ENCODE peak calls at places on chromosomes 2 and 18, in nine cellular contexts. One of them, this sample, is unnamed.

GRCh38 chr2:137002911-137003310 is 237.6 kb downstream of the THSD7B start:
- DNase-seq in IMR-90: no peak
- DNase-seq in testis: no peak
- DNase-seq in ovary: no peak
- DNase-seq in K562: no peak
- DNase-seq in esophagus squamous epithelium: no peak
- DNase-seq in upper lobe of left lung: no peak
- DNase-seq in Peyer's patch: no peak
- DNase-seq in transverse colon: no peak
- DNase-seq in this sample: no peak

GRCh38 chr18:45690975-45691815 is 32.8 kb upstream of the SLC14A1 start:
- DNase-seq in transverse colon: peak; percentile 79
- DNase-seq in upper lobe of left lung: no peak
- DNase-seq in Peyer's patch: peak; percentile 72
- DNase-seq in ovary: peak; percentile 78
- DNase-seq in esophagus squamous epithelium: peak; percentile 2
- DNase-seq in K562: peak; percentile 79
- DNase-seq in testis: peak; percentile 87
- DNase-seq in IMR-90: peak; percentile 76
- DNase-seq in this sample: peak; percentile 82

GRCh38 chr2:45872211-45872610 is 220.7 kb downstream of the PRKCE start:
- DNase-seq in esophagus squamous epithelium: no peak
- DNase-seq in transverse colon: no peak
- DNase-seq in IMR-90: peak; percentile 55
- DNase-seq in upper lobe of left lung: no peak
- DNase-seq in testis: peak; percentile 83
- DNase-seq in ovary: no peak
- DNase-seq in K562: no peak
- DNase-seq in Peyer's patch: no peak
- DNase-seq in this sample: no peak

GRCh38 chr18:42222557-42222956 is 267.5 kb downstream of the PIK3C3 start:
- DNase-seq in ovary: no peak
- DNase-seq in esophagus squamous epithelium: no peak
- DNase-seq in upper lobe of left lung: no peak
- DNase-seq in IMR-90: no peak
- DNase-seq in testis: no peak
- DNase-seq in Peyer's patch: no peak
- DNase-seq in K562: no peak
- DNase-seq in transverse colon: no peak
- DNase-seq in this sample: no peak

GRCh38 chr2:168166902-168167510 is 80.4 kb downstream of the STK39 start:
- DNase-seq in K562: no peak
- DNase-seq in IMR-90: peak; percentile 78
- DNase-seq in testis: no peak
- DNase-seq in esophagus squamous epithelium: no peak
- DNase-seq in Peyer's patch: no peak
- DNase-seq in ovary: no peak
- DNase-seq in upper lobe of left lung: no peak
- DNase-seq in transverse colon: no peak
- DNase-seq in this sample: no peak

GRCh38 chr2:102932521-102932920 is 170.7 kb downstream of the TMEM182 start:
- DNase-seq in K562: no peak
- DNase-seq in testis: no peak
- DNase-seq in Peyer's patch: no peak
- DNase-seq in IMR-90: no peak
- DNase-seq in transverse colon: no peak
- DNase-seq in esophagus squamous epithelium: no peak
- DNase-seq in upper lobe of left lung: no peak
- DNase-seq in ovary: no peak
- DNase-seq in this sample: no peak

GRCh38 chr2:120949027-120949956 is 213.6 kb downstream of the GLI2 start:
- DNase-seq in IMR-90: no peak
- DNase-seq in K562: peak; percentile 19
- DNase-seq in ovary: no peak
- DNase-seq in transverse colon: no peak
- DNase-seq in esophagus squamous epithelium: no peak
- DNase-seq in testis: no peak
- DNase-seq in Peyer's patch: no peak
- DNase-seq in upper lobe of left lung: no peak
- DNase-seq in this sample: no peak

GRCh38 chr2:45777996-45778719 is 126.7 kb downstream of the PRKCE start:
- DNase-seq in upper lobe of left lung: no peak
- DNase-seq in esophagus squamous epithelium: no peak
- DNase-seq in K562: no peak
- DNase-seq in testis: no peak
- DNase-seq in IMR-90: no peak
- DNase-seq in transverse colon: no peak
- DNase-seq in ovary: no peak
- DNase-seq in Peyer's patch: no peak
- DNase-seq in this sample: no peak

GRCh38 chr18:28771849-28772248 is 594.9 kb upstream of the CDH2 start:
- DNase-seq in transverse colon: no peak
- DNase-seq in testis: no peak
- DNase-seq in Peyer's patch: no peak
- DNase-seq in esophagus squamous epithelium: no peak
- DNase-seq in upper lobe of left lung: no peak
- DNase-seq in K562: no peak
- DNase-seq in IMR-90: peak; percentile 6
- DNase-seq in ovary: no peak
- DNase-seq in this sample: no peak

GRCh38 chr2:190843874-190844699 is 36.5 kb upstream of the GLS start:
- DNase-seq in testis: no peak
- DNase-seq in IMR-90: peak; percentile 69
- DNase-seq in K562: no peak
- DNase-seq in upper lobe of left lung: no peak
- DNase-seq in transverse colon: no peak
- DNase-seq in ovary: no peak
- DNase-seq in esophagus squamous epithelium: no peak
- DNase-seq in Peyer's patch: no peak
- DNase-seq in this sample: no peak

GRCh38 chr2:120978359-120979050 is 242.8 kb downstream of the GLI2 start:
- DNase-seq in transverse colon: no peak
- DNase-seq in testis: no peak
- DNase-seq in ovary: no peak
- DNase-seq in esophagus squamous epithelium: no peak
- DNase-seq in K562: no peak
- DNase-seq in Peyer's patch: no peak
- DNase-seq in upper lobe of left lung: peak; percentile 70
- DNase-seq in IMR-90: peak; percentile 27
- DNase-seq in this sample: no peak

GRCh38 chr2:22807876-22808275 is 577.1 kb upstream of the KLHL29 start:
- DNase-seq in K562: no peak
- DNase-seq in testis: no peak
- DNase-seq in IMR-90: no peak
- DNase-seq in upper lobe of left lung: no peak
- DNase-seq in transverse colon: no peak
- DNase-seq in ovary: no peak
- DNase-seq in esophagus squamous epithelium: no peak
- DNase-seq in Peyer's patch: no peak
- DNase-seq in this sample: no peak

GRCh38 chr2:217875556-217876252 is 127.1 kb downstream of the TNS1 start:
- DNase-seq in esophagus squamous epithelium: no peak
- DNase-seq in upper lobe of left lung: no peak
- DNase-seq in K562: no peak
- DNase-seq in transverse colon: no peak
- DNase-seq in IMR-90: peak; percentile 57
- DNase-seq in testis: no peak
- DNase-seq in Peyer's patch: no peak
- DNase-seq in ovary: no peak
- DNase-seq in this sample: no peak

GRCh38 chr2:217877866-217878265 is 124.9 kb downstream of the TNS1 start:
- DNase-seq in transverse colon: no peak
- DNase-seq in ovary: no peak
- DNase-seq in Peyer's patch: no peak
- DNase-seq in testis: no peak
- DNase-seq in esophagus squamous epithelium: no peak
- DNase-seq in IMR-90: no peak
- DNase-seq in upper lobe of left lung: no peak
- DNase-seq in K562: no peak
- DNase-seq in this sample: no peak

GRCh38 chr2:217875138-217875537 is 127.7 kb downstream of the TNS1 start:
- DNase-seq in Peyer's patch: no peak
- DNase-seq in transverse colon: no peak
- DNase-seq in ovary: no peak
- DNase-seq in esophagus squamous epithelium: no peak
- DNase-seq in IMR-90: no peak
- DNase-seq in K562: no peak
- DNase-seq in testis: no peak
- DNase-seq in upper lobe of left lung: no peak
- DNase-seq in this sample: no peak

GRCh38 chr2:217878865-217879595 is 123.8 kb downstream of the TNS1 start:
- DNase-seq in IMR-90: no peak
- DNase-seq in ovary: peak; percentile 76
- DNase-seq in K562: peak; percentile 14
- DNase-seq in upper lobe of left lung: no peak
- DNase-seq in transverse colon: no peak
- DNase-seq in esophagus squamous epithelium: no peak
- DNase-seq in Peyer's patch: no peak
- DNase-seq in testis: no peak
- DNase-seq in this sample: no peak

DNA sequence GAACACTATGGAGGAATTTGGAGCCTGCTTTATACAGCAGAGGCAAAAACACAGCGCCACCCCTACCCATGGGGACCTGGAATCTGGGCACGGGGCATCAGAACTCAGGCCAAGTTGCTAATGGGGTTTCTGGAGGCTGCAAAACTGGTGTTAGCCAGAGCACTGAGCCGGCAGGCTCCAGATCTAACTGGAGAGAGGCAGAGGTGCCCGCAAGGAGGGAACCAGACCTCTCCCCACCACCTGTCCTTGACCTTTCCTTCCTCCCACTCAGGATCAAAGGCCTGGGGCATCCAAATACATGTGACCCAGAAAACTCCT is 126.6 kb downstream of the TNS1 start:
- DNase-seq in IMR-90: no peak
- DNase-seq in ovary: no peak
- DNase-seq in testis: no peak
- DNase-seq in K562: no peak
- DNase-seq in esophagus squamous epithelium: no peak
- DNase-seq in upper lobe of left lung: no peak
- DNase-seq in transverse colon: no peak
- DNase-seq in Peyer's patch: no peak
- DNase-seq in this sample: no peak
- H3K27ac ChIP-seq in IMR-90: no peak overlapping the region
- H3K27ac ChIP-seq in ovary: no peak overlapping the region
- H3K27ac ChIP-seq in testis: peak overlapping the region; percentile 45
- H3K27ac ChIP-seq in K562: no peak overlapping the region
- H3K27ac ChIP-seq in esophagus squamous epithelium: peak overlapping the region; percentile 14
- H3K27ac ChIP-seq in upper lobe of left lung: peak overlapping the region; percentile 6
- H3K27ac ChIP-seq in transverse colon: peak overlapping the region; percentile 38
- H3K27ac ChIP-seq in Peyer's patch: no peak overlapping the region
- H3K27ac ChIP-seq in this sample: peak overlapping the region; percentile 71

DNA sequence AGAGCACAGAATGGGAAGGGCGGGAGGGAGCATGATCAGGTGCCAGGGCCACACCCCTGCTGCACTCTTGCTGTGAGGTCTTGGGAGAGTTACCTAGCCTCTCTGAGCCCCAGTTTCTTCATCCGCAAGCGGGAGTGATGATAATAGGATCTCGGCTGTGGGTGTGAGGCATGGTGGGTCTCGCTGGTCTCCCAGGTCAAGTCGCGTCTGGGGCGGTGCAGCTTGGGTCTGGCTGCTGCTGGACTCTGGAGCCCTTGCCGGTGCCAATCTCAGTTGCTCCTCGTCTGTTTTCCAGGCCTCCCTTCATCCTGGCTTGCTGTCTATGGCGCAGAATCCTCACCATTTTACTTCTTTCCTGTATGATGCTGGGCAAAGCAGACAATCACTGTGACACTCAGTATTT is 130.3 kb upstream of the RAB12 start:
- DNase-seq in K562: no peak
- DNase-seq in transverse colon: no peak
- DNase-seq in upper lobe of left lung: peak; percentile 40
- DNase-seq in testis: no peak
- DNase-seq in ovary: no peak
- DNase-seq in Peyer's patch: no peak
- DNase-seq in esophagus squamous epithelium: no peak
- DNase-seq in IMR-90: no peak
- DNase-seq in this sample: no peak
- TF ChIP-seq CTCF in K562: no peak
- TF ChIP-seq CTCF in transverse colon: no peak
- TF ChIP-seq CTCF in upper lobe of left lung: no peak
- TF ChIP-seq CTCF in testis: no peak
- TF ChIP-seq CTCF in ovary: no peak
- TF ChIP-seq CTCF in Peyer's patch: no peak
- TF ChIP-seq CTCF in esophagus squamous epithelium: no peak
- TF ChIP-seq CTCF in IMR-90: no peak
- TF ChIP-seq CTCF in this sample: no peak

DNA sequence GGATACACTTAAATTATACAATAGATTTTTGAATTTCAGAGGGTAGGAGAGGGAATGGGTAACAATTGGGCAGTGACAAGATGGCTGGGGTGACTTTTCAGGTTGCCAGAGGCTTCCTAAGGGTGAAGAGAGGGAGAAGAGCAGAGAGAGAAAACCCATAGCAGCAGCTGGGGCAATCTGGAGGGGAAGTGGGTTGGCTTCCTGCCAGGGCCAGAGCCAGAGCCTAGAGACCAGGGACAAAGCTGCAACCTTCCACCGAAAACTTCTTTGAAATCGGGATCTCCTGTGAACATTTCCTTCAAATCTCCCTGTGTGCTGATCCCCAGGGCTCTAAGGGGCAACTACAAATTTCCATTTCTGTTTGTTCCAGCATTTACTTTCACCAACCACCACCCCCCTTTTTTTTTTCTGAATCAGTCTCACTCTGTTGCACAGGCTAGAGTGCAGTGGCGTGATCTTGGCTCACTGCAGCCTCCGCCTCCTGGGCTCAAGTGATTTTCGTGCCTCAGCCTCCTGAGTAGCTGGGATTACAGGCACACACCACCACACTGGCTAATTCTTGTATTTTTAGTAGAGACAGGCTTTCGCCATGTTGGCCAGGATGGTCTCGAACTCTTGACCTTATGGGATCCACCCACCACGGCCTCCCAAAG is 3.1 kb upstream of the EMILIN1 start:
- DNase-seq in K562: peak; percentile 58
- DNase-seq in transverse colon: peak; percentile 71
- DNase-seq in testis: no peak
- DNase-seq in esophagus squamous epithelium: no peak
- DNase-seq in upper lobe of left lung: no peak
- DNase-seq in ovary: peak; percentile 68
- DNase-seq in Peyer's patch: peak; percentile 77
- DNase-seq in IMR-90: peak; percentile 26
- DNase-seq in this sample: peak; percentile 61
- TF ChIP-seq POLR2A in K562: no peak
- TF ChIP-seq POLR2A in transverse colon: no peak
- TF ChIP-seq POLR2A in testis: no peak
- TF ChIP-seq POLR2A in esophagus squamous epithelium: no peak
- TF ChIP-seq POLR2A in upper lobe of left lung: no peak
- TF ChIP-seq POLR2A in ovary: no peak
- TF ChIP-seq POLR2A in Peyer's patch: no peak
- TF ChIP-seq POLR2A in IMR-90: no peak
- TF ChIP-seq POLR2A in this sample: no peak

DNA sequence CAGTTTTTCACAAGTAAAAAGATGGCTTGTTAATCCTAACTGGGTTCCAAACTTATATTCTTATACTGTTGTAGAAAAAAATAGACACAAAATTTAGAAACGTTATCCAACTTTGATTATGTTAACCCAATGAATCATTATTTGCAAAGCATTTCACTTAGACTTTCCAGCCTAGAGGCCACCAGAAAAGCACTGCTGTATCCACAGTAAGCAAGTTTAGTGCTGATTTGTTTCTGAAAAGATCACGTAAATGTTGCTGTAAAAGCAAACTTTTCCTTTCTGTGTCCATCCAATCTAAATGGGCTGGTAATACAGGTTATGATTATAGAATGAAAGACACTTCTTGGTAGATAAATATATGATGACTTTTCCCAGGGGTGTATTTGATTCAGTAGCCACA is 17.6 kb upstream of the BZW1 start:
- DNase-seq in testis: no peak
- DNase-seq in transverse colon: no peak
- DNase-seq in ovary: no peak
- DNase-seq in K562: no peak
- DNase-seq in esophagus squamous epithelium: no peak
- DNase-seq in Peyer's patch: no peak
- DNase-seq in IMR-90: no peak
- DNase-seq in upper lobe of left lung: no peak
- DNase-seq in this sample: no peak
- H3K27ac ChIP-seq in testis: no peak overlapping the region
- H3K27ac ChIP-seq in transverse colon: no peak overlapping the region
- H3K27ac ChIP-seq in ovary: no peak overlapping the region
- H3K27ac ChIP-seq in K562: no peak overlapping the region
- H3K27ac ChIP-seq in esophagus squamous epithelium: no peak overlapping the region
- H3K27ac ChIP-seq in Peyer's patch: no peak overlapping the region
- H3K27ac ChIP-seq in IMR-90: no peak overlapping the region
- H3K27ac ChIP-seq in upper lobe of left lung: no peak overlapping the region
- H3K27ac ChIP-seq in this sample: no peak overlapping the region